ENCODE peak calls at places on chromosome 6, in eight cellular contexts. O, L, T, C, Q, W, R and P are unnamed samples.

GRCh38 chr6:20933057-20933792 is 399.0 kb downstream of the CDKAL1 start:
- DNase-seq in O (no peak), L (no peak), T (no peak), C (no peak), Q (no peak), W (no peak), R (no peak), P (no peak)

GRCh38 chr6:93915961-93916360 is 496.6 kb upstream of the EPHA7 start:
- DNase-seq in O (no peak), L (no peak), T (no peak), C (no peak), Q (no peak), W (no peak), R (no peak), P (no peak)

GRCh38 chr6:52016918-52017748 is 70.3 kb downstream of the PKHD1 start:
- DNase-seq in O (no peak), L (no peak), T (no peak), C (no peak), Q (no peak), W (peak; percentile 78), R (no peak), P (peak; percentile 32)

GRCh38 chr6:64084201-64084663 is 448.6 kb downstream of the PHF3 start:
- DNase-seq in O (no peak), L (no peak), T (no peak), C (no peak), Q (no peak), W (no peak), R (no peak), P (no peak)

GRCh38 chr6:72042088-72042487 is 155.7 kb downstream of the RIMS1 start:
- DNase-seq in O (no peak), L (peak; percentile 44), T (no peak), C (no peak), Q (no peak), W (no peak), R (no peak), P (no peak)

GRCh38 chr6:113039013-113039412 is 691.9 kb downstream of the RFPL4B start:
- DNase-seq in O (no peak), L (no peak), T (no peak), C (no peak), Q (no peak), W (no peak), R (no peak), P (no peak)

GRCh38 chr6:166515072-166515810 is 71.2 kb downstream of the RAMACL start:
- DNase-seq in O (no peak), L (peak; percentile 97), T (no peak), C (no peak), Q (no peak), W (peak; percentile 70), R (peak; percentile 93), P (peak; percentile 75)

GRCh38 chr6:39905640-39905975 is 28.7 kb downstream of the MOCS1 start:
- DNase-seq in O (no peak), L (no peak), T (no peak), C (no peak), Q (no peak), W (no peak), R (no peak), P (no peak)

GRCh38 chr6:157385482-157385881 is 4.5 kb downstream of the ZDHHC14 start:
- DNase-seq in O (no peak), L (no peak), T (no peak), C (no peak), Q (no peak), W (no peak), R (no peak), P (no peak)

GRCh38 chr6:2028457-2029038 is 216.9 kb downstream of the GMDS start:
- DNase-seq in O (no peak), L (no peak), T (no peak), C (no peak), Q (no peak), W (no peak), R (no peak), P (no peak)

GRCh38 chr6:128076843-128077242 is 176.0 kb upstream of the THEMIS start:
- DNase-seq in O (no peak), L (no peak), T (no peak), C (no peak), Q (no peak), W (no peak), R (no peak), P (no peak)

GRCh38 chr6:157629220-157629619 is 193.8 kb upstream of the SNX9 start:
- DNase-seq in O (no peak), L (no peak), T (no peak), C (no peak), Q (no peak), W (no peak), R (peak; percentile 41), P (no peak)

GRCh38 chr6:110484321-110484720 is 7.9 kb upstream of the SLC22A16 start:
- DNase-seq in O (no peak), L (no peak), T (no peak), C (no peak), Q (no peak), W (no peak), R (no peak), P (no peak)

GRCh38 chr6:129485746-129486145 is 224.2 kb downstream of the ARHGAP18 start:
- DNase-seq in O (no peak), L (no peak), T (no peak), C (no peak), Q (no peak), W (no peak), R (no peak), P (no peak)

GRCh38 chr6:110900028-110900598 is 25.5 kb downstream of the AMD1 start:
- DNase-seq in O (no peak), L (no peak), T (no peak), C (no peak), Q (no peak), W (no peak), R (no peak), P (no peak)

DNA sequence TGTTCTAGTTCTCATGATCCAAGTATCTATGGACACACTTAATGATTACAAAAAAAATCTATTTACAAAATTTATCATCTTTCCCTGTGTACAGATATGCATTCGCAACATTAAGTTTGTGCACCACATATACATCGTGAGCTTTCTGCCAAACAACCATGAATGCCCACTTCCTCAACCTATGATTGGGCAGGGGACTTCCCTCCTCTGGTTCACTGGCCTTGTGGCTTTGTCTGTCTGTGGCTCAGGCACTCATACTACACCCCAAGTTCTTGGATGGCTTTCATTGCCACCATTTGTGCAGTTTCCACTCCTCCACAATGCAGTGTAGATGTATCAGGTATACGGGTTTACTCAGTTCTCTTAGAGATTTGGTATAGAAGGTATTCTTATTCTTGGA is 74.9 kb downstream of the HS3ST5 start:
- DNase-seq in O (no peak), L (no peak), T (no peak), C (no peak), Q (no peak), W (no peak), R (no peak), P (no peak)
- H3K27me3 ChIP-seq in O (no peaks in the 10 kb centered on the region), L (no peaks in the 10 kb centered on the region), T (no peaks in the 10 kb centered on the region), C (no peaks in the 10 kb centered on the region), Q (no peaks in the 10 kb centered on the region), W (no peaks in the 10 kb centered on the region), R (no peaks in the 10 kb centered on the region), P (no peaks in the 10 kb centered on the region)

GRCh38 chr6:164379786-164380185 is 929.6 kb downstream of the C6orf118 start:
- DNase-seq in O (no peak), L (peak; percentile 4), T (no peak), C (no peak), Q (no peak), W (no peak), R (no peak), P (no peak)

GRCh38 chr6:164378330-164378729 is 931.1 kb downstream of the C6orf118 start:
- DNase-seq in O (no peak), L (no peak), T (no peak), C (no peak), Q (no peak), W (no peak), R (no peak), P (peak; percentile 10)

GRCh38 chr6:164377348-164377747 is 932.1 kb downstream of the C6orf118 start:
- DNase-seq in O (no peak), L (no peak), T (no peak), C (no peak), Q (no peak), W (no peak), R (no peak), P (no peak)
- H3K9me3 ChIP-seq in O (no peaks in the 10 kb centered on the region), L (no peaks in the 10 kb centered on the region), T (no peaks in the 10 kb centered on the region), C (no peaks in the 10 kb centered on the region), Q (no peaks in the 10 kb centered on the region), W (peaks cover 6% of the 10 kb centered on the region), R (peaks cover 5% of the 10 kb centered on the region), P (no peaks in the 10 kb centered on the region)

GRCh38 chr6:65452333-65452732 is 254.7 kb downstream of the EYS start:
- DNase-seq in O (no peak), L (no peak), T (no peak), C (no peak), Q (no peak), W (no peak), R (no peak), P (no peak)

GRCh38 chr6:65448806-65449397 is 258.1 kb downstream of the EYS start:
- DNase-seq in O (no peak), L (no peak), T (no peak), C (no peak), Q (no peak), W (no peak), R (no peak), P (no peak)

DNA sequence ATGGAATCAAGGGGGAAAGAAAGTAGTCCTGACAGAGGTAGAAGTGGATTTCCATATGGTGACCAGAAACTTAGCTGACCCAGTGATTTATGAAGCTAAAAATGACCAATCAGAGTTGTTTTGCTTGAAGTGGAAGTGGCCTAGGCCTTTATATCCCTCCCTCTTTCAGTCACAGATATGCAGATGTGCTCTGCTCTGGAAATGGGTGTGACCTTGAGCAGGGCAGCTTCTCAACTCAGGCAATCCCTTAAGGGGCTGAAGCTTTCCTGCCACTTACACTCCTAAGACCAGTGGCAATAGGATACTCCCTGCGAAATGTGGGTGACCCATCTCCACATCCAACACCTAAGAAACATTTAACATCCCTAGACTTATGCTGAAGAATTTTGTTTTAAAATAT is 256.6 kb downstream of the EYS start:
- DNase-seq in O (no peak), L (no peak), T (no peak), C (no peak), Q (no peak), W (peak; percentile 58), R (no peak), P (peak; percentile 26)
- H3K27me3 ChIP-seq in O (no peaks in the 10 kb centered on the region), L (no peaks in the 10 kb centered on the region), T (no peaks in the 10 kb centered on the region), C (no peaks in the 10 kb centered on the region), Q (no peaks in the 10 kb centered on the region), W (no peaks in the 10 kb centered on the region), R (no peaks in the 10 kb centered on the region), P (no peaks in the 10 kb centered on the region)

DNA sequence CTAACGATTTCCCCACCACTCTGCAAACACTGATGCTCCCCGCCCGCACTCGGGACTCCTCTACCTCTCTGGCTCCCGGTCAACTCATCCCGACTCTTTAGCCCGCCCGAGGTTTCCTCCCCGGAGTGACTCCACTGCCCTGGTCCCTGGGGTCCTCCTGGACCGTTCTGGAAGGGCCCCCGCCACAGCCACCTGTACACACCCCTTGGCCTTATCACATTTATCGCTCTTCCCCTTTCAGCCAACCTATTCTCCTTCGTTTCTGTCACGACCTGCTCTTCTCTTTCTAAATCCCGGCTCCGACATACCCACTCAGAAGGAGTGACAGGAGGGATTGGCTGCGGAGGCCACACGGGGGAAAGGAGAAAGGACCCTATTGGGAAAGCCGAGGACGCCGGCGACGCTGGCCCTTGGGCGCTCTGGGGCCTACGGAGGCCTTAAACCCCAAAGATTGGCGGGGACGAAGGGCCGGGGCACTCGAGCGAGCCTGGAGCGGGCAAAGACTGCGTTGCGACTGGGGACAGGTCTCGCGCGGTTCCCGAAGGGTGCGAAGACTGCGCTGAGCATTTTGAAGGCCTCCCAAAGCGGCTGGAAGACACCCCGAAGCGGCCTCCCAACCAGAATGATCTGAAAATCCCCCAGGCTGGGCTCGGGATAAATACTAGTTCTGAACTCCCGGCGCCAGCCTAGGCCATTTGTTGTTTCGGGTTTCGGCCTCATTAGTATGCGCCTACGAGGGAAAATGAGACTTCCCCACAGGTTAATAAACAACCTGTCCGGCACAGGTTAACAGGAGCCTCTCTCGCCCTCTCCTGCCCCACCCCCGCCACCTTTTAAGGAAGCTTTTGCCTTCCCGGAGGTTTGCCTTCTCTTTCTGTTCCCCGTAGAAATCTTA is 9.2 kb downstream of the SIM1 start:
- DNase-seq in O (no peak), L (no peak), T (peak; percentile 61), C (no peak), Q (no peak), W (peak; percentile 85), R (no peak), P (no peak)
- H3K9me3 ChIP-seq in O (no peaks in the 10 kb centered on the region), L (no peaks in the 10 kb centered on the region), T (no peaks in the 10 kb centered on the region), C (no peaks in the 10 kb centered on the region), Q (no peaks in the 10 kb centered on the region), W (no peaks in the 10 kb centered on the region), R (peaks cover 42% of the 10 kb centered on the region), P (peaks cover 5% of the 10 kb centered on the region)